ENCODE peak calls at places on chromosome 17, in ten cellular contexts. A is hepatocyte, U is astrocyte of the cerebellum, F is cardiac muscle cell, H is psoas muscle, C is MCF 10A, Q is neural progenitor cell, I is RWPE2, N is PC-3, Y is AG04450. T is an unnamed sample.

GRCh38 chr17:66932295-66932694 is 32.2 kb upstream of the CACNG4 start:
- DNase-seq in F (no peak), A (no peak), Y (no peak), H (no peak), C (no peak), N (no peak), U (no peak), Q (no peak), I (no peak), T (no peak)

GRCh38 chr17:4176803-4177472 is 33.9 kb downstream of the CYB5D2 start:
- DNase-seq in F (no peak), Q (no peak), H (no peak), C (no peak), U (no peak), N (no peak), Y (no peak), A (no peak), I (no peak), T (no peak)

GRCh38 chr17:68600123-68600880 is 865 bp downstream of the FAM20A start:
- DNase-seq in N (no peak), A (peak; percentile 77), Y (no peak), U (no peak), H (peak; percentile 63), C (no peak), Q (peak; percentile 75), F (no peak), I (no peak), T (no peak)

GRCh38 chr17:58121925-58122324 is 26.3 kb upstream of the OR4D1 start:
- DNase-seq in A (peak; percentile 43), Q (peak; percentile 54), C (peak; percentile 57), N (peak; percentile 77), Y (no peak), I (no peak), H (no peak), F (peak; percentile 46), U (peak; percentile 27), T (no peak)

GRCh38 chr17:77543779-77544178 is 403.0 kb downstream of the SEC14L1 start:
- DNase-seq in H (no peak), F (no peak), U (no peak), Q (no peak), A (no peak), I (no peak), Y (no peak), C (no peak), N (no peak), T (no peak)

GRCh38 chr17:76537288-76537577 is 276 bp downstream of the CYGB start:
- DNase-seq in Q (no peak), C (no peak), I (no peak), F (peak; percentile 61), N (no peak), H (peak; percentile 79), U (no peak), Y (no peak), A (no peak), T (no peak)

GRCh38 chr17:34736611-34737010 is 157.2 kb downstream of the TMEM132E start:
- DNase-seq in F (no peak), A (no peak), I (no peak), Y (no peak), U (no peak), C (no peak), H (no peak), N (no peak), Q (no peak), T (no peak)

GRCh38 chr17:1495265-1495664 is 2.8 kb upstream of the MYO1C start:
- DNase-seq in H (peak; percentile 91), N (no peak), F (no peak), Q (no peak), U (no peak), I (no peak), C (peak; percentile 49), Y (no peak), A (no peak), T (no peak)

GRCh38 chr17:49859991-49860953 is 12.4 kb upstream of the TAC4 start:
- DNase-seq in Y (no peak), U (no peak), N (peak; percentile 28), I (no peak), F (no peak), A (no peak), Q (peak; percentile 38), C (no peak), H (no peak), T (no peak)
- TF ChIP-seq CTCF in Y (no peak), U (no peak), N (peak; percentile 52), I (no peak), F (peak; percentile 8), A (peak; percentile 18), Q (peak; percentile 25), C (no peak), H (no peak), T (no peak)

GRCh38 chr17:33647976-33648375 is 354.9 kb upstream of the ASIC2 start:
- DNase-seq in F (peak; percentile 7), Y (no peak), C (no peak), I (no peak), U (no peak), A (peak; percentile 71), H (no peak), Q (peak; percentile 63), N (no peak), T (no peak)

GRCh38 chr17:33657181-33657580 is 364.1 kb upstream of the ASIC2 start:
- DNase-seq in Q (peak; percentile 54), A (no peak), I (no peak), U (no peak), C (no peak), F (no peak), N (no peak), H (no peak), Y (no peak), T (no peak)

GRCh38 chr17:33653389-33653788 is 360.3 kb upstream of the ASIC2 start:
- DNase-seq in Y (no peak), C (no peak), A (no peak), F (no peak), U (no peak), Q (peak; percentile 10), N (no peak), I (no peak), H (no peak), T (no peak)

GRCh38 chr17:33651631-33652030 is 358.5 kb upstream of the ASIC2 start:
- DNase-seq in H (no peak), F (no peak), N (peak; percentile 4), C (no peak), Y (no peak), A (no peak), Q (no peak), U (no peak), I (no peak), T (no peak)
- TF ChIP-seq CTCF in H (no peak), F (no peak), N (no peak), C (no peak), Y (no peak), A (peak; percentile 20), Q (peak; percentile 40), U (no peak), I (peak; percentile 26), T (no peak)

GRCh38 chr17:39970157-39970692 is 7.4 kb downstream of the GSDMA start:
- DNase-seq in N (no peak), U (no peak), Q (no peak), C (no peak), F (no peak), I (no peak), A (no peak), H (no peak), Y (no peak), T (no peak)

GRCh38 chr17:39973496-39973895 is 7.1 kb upstream of the PSMD3 start:
- DNase-seq in F (peak; percentile 33), H (no peak), U (no peak), Q (no peak), N (no peak), I (no peak), A (no peak), Y (no peak), C (peak; percentile 47), T (no peak)

GRCh38 chr17:39974433-39974832 is 6.2 kb upstream of the PSMD3 start:
- DNase-seq in U (no peak), N (no peak), A (no peak), Y (no peak), Q (no peak), F (no peak), I (no peak), H (no peak), C (no peak), T (no peak)

GRCh38 chr17:39971076-39971603 is 8.3 kb downstream of the GSDMA start:
- DNase-seq in N (no peak), U (no peak), H (no peak), A (no peak), C (no peak), F (no peak), Y (no peak), I (no peak), Q (no peak), T (no peak)

DNA sequence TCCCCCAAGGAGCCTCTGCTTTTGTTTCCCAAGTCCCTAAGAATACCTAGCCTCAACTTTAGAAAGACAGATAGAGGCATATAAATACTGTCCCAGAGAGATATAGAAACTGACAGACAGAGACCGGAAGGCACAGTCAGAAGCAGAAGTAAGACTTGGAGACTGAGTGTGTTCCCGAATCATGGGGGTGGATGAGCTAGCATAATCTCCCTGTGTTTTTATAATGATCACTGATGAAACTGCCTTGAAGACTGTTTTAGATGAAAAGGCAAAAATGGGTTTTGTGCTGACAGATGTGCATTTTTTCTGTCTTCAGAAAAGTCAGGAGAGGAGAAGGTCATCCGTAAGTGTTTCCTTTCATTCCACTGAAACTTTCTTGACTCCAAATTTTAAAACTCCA is 8.3 kb upstream of the PSMD3 start:
- DNase-seq in I (no peak), F (no peak), Y (no peak), Q (no peak), U (no peak), C (no peak), H (no peak), N (no peak), A (no peak), T (no peak)
- TF ChIP-seq CTCF in I (no peak), F (no peak), Y (no peak), Q (no peak), U (no peak), C (no peak), H (no peak), N (no peak), A (no peak), T (no peak)

GRCh38 chr17:44375196-44376017 is 11.8 kb upstream of the FAM171A2 start:
- DNase-seq in I (no peak), F (no peak), N (no peak), C (no peak), H (no peak), A (no peak), Q (peak; percentile 28), Y (no peak), U (no peak), T (no peak)

GRCh38 chr17:44372036-44372435 is 8.4 kb upstream of the FAM171A2 start:
- DNase-seq in Y (no peak), C (no peak), U (no peak), A (no peak), I (no peak), H (no peak), Q (no peak), F (no peak), N (no peak), T (no peak)

GRCh38 chr17:44376779-44377178 is 12.7 kb downstream of the ITGA2B start:
- DNase-seq in A (no peak), H (no peak), Q (no peak), C (no peak), N (no peak), U (no peak), I (no peak), Y (no peak), F (no peak), T (no peak)

GRCh38 chr17:44376124-44376523 is 12.5 kb upstream of the FAM171A2 start:
- DNase-seq in H (no peak), Q (peak; percentile 60), F (peak; percentile 65), Y (no peak), N (peak; percentile 26), I (no peak), U (no peak), A (no peak), C (peak; percentile 33), T (no peak)

GRCh38 chr17:44374306-44375195 is 10.9 kb upstream of the FAM171A2 start:
- DNase-seq in C (no peak), U (no peak), F (no peak), Y (no peak), Q (peak; percentile 53), A (peak; percentile 64), N (no peak), I (no peak), H (no peak), T (no peak)
- TF ChIP-seq CTCF in C (no peak), U (no peak), F (no peak), Y (no peak), Q (no peak), A (no peak), N (no peak), I (no peak), H (no peak), T (no peak)